ENCODE peak calls at places on chromosomes 11 and 22, in eight cellular contexts. D is sigmoid colon, L is ovary, E is tibial nerve, B is A549, N is esophagus squamous epithelium, G is spleen, M is IMR-90. C is an unnamed sample.

GRCh38 chr11:119684361-119685072 is 44.5 kb downstream of the NECTIN1 start:
- DNase-seq in D (no peak), L (no peak), E (no peak), B (peak), N (no peak), G (no peak), M (peak), C (no peak)

GRCh38 chr11:6705905-6706535 is 22.9 kb upstream of the MRPL17 start:
- DNase-seq in D (no peak), L (no peak), E (peak), B (peak), N (no peak), G (no peak), M (peak), C (no peak)

GRCh38 chr11:124643605-124644425 is 21.2 kb downstream of the TBRG1 start:
- DNase-seq in D (no peak), L (no peak), E (no peak), B (no peak), N (no peak), G (no peak), M (peak), C (no peak)

GRCh38 chr22:40218723-40219294 is 41.1 kb downstream of the TNRC6B start:
- DNase-seq in D (no peak), L (no peak), E (no peak), B (no peak), N (no peak), G (no peak), M (peak), C (no peak)

GRCh38 chr11:29448246-29448877 is 568.5 kb downstream of the KCNA4 start:
- DNase-seq in D (no peak), L (no peak), E (no peak), B (peak), N (no peak), G (no peak), M (peak), C (no peak)

GRCh38 chr11:59426361-59427067 is at the start of gene OR5A2:
- DNase-seq in D (no peak), L (no peak), E (no peak), B (no peak), N (no peak), G (no peak), M (no peak), C (no peak)

GRCh38 chr11:66866420-66867010 is 9.7 kb downstream of the LRFN4 start:
- DNase-seq in D (no peak), L (no peak), E (no peak), B (no peak), N (no peak), G (no peak), M (no peak), C (no peak)

GRCh38 chr11:27392715-27393114 is 29.7 kb upstream of the CCDC34 start:
- DNase-seq in D (no peak), L (no peak), E (no peak), B (no peak), N (no peak), G (no peak), M (peak), C (no peak)

GRCh38 chr22:20305894-20306645 is 13.8 kb downstream of the DGCR6L start:
- DNase-seq in D (no peak), L (no peak), E (no peak), B (no peak), N (no peak), G (peak), M (no peak), C (peak)

GRCh38 chr11:88695701-88696414 is 358.3 kb upstream of the CTSC start:
- DNase-seq in D (no peak), L (no peak), E (no peak), B (no peak), N (no peak), G (no peak), M (no peak), C (no peak)

GRCh38 chr11:28849053-28849452 is 740.9 kb downstream of the METTL15 start:
- DNase-seq in D (no peak), L (no peak), E (no peak), B (no peak), N (no peak), G (no peak), M (no peak), C (no peak)

GRCh38 chr11:6388747-6389146 is 1.5 kb upstream of the SMPD1 start:
- DNase-seq in D (no peak), L (no peak), E (no peak), B (no peak), N (no peak), G (no peak), M (no peak), C (no peak)

GRCh38 chr11:61679301-61679700 is 890 bp upstream of the DAGLA start:
- DNase-seq in D (no peak), L (no peak), E (no peak), B (no peak), N (no peak), G (no peak), M (no peak), C (no peak)

GRCh38 chr22:30000566-30000965 is 79.7 kb upstream of the HORMAD2 start:
- DNase-seq in D (no peak), L (no peak), E (no peak), B (no peak), N (no peak), G (no peak), M (peak), C (no peak)

GRCh38 chr11:61362542-61362875 is 335 bp downstream of the TMEM138 start:
- DNase-seq in D (no peak), L (no peak), E (no peak), B (peak), N (no peak), G (no peak), M (peak), C (no peak)

GRCh38 chr11:134784046-134784445 is 372.0 kb upstream of the B3GAT1 start:
- DNase-seq in D (no peak), L (no peak), E (no peak), B (no peak), N (no peak), G (no peak), M (no peak), C (no peak)
- TF ChIP-seq POLR2A in D (no peak), L (no peak), E (no peak), B (no peak), N (no peak), G (no peak), M (no peak), C (no peak)

GRCh38 chr22:36149464-36149863 is 11.1 kb downstream of the APOL3 start:
- DNase-seq in D (peak), L (no peak), E (no peak), B (no peak), N (no peak), G (no peak), M (no peak), C (no peak)

GRCh38 chr22:36145881-36146280 is 14.7 kb downstream of the APOL3 start:
- DNase-seq in D (peak), L (no peak), E (no peak), B (no peak), N (no peak), G (no peak), M (no peak), C (no peak)

GRCh38 chr22:36144886-36145541 is 15.5 kb downstream of the APOL3 start:
- DNase-seq in D (peak), L (peak), E (peak), B (peak), N (no peak), G (peak), M (peak), C (peak)

GRCh38 chr22:36148411-36148810 is 12.1 kb downstream of the APOL3 start:
- DNase-seq in D (peak), L (no peak), E (no peak), B (no peak), N (no peak), G (no peak), M (no peak), C (peak)

DNA sequence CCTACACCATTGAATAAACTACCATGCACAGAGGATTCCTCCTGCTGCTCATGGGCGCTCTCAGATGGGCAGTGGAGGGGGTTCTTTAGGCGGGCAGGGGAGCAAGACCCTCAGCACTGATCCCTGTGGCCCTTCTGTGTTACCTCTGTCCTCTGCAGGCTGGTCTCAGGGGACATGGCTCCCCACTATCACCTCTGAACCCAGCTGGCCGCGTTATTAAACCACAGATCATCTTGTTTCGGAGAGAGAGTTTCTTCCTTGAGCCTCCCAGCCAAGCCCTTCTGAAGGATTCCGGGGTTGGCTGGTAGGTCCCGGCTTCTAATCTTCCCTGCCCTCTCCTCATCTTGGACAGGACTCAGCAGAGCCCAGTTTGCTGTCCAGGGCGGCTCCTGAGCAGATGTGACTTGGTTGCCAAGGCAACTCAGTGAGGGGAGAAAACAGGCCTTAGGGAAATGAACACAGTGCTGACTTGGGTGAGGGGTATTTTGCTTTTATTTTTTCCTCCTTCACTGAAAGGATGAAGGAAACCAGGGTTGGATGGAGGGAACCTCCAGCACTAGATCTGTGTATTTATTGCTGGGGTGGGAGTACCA is 13.3 kb downstream of the APOL3 start:
- DNase-seq in D (peak), L (no peak), E (no peak), B (no peak), N (no peak), G (no peak), M (no peak), C (no peak)
- H3K27ac ChIP-seq in D (peak), L (no peak), E (peak), B (no peak), N (peak), G (peak), M (no peak), C (peak)

GRCh38 chr11:75462117-75462653 is 29.2 kb upstream of the KLHL35 start:
- DNase-seq in D (no peak), L (no peak), E (no peak), B (no peak), N (no peak), G (no peak), M (no peak), C (no peak)

GRCh38 chr11:75467311-75467710 is 34.3 kb upstream of the KLHL35 start:
- DNase-seq in D (no peak), L (no peak), E (no peak), B (no peak), N (no peak), G (peak), M (no peak), C (no peak)

GRCh38 chr11:75465701-75466531 is 32.9 kb upstream of the KLHL35 start:
- DNase-seq in D (no peak), L (no peak), E (no peak), B (no peak), N (no peak), G (peak), M (peak), C (no peak)

GRCh38 chr11:75461136-75461535 is 28.1 kb upstream of the KLHL35 start:
- DNase-seq in D (no peak), L (no peak), E (no peak), B (no peak), N (no peak), G (peak), M (no peak), C (no peak)

GRCh38 chr11:75463106-75463774 is 30.2 kb upstream of the KLHL35 start:
- DNase-seq in D (no peak), L (no peak), E (no peak), B (no peak), N (no peak), G (peak), M (no peak), C (no peak)
- TF ChIP-seq POLR2A in D (no peak), L (no peak), E (no peak), B (no peak), N (no peak), G (no peak), M (no peak), C (no peak)

DNA sequence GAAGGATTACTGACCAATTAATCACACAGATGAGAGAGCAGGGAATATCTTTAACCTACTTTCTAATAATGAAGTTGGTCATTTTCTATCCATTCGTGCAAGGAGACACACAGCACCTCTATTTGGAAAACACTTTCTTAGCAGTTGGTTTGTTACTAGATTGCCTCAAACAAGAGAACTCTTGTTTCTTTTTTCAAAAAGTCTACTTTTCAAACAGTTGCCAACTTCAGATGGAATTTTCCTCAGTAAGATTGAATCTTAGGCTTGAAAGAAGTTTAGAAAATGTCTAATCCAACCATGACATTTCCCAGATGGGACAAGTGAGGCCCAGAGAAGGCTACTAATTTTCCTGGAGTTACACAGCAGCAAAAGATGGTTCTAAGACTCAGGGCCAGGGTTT is 42.4 kb upstream of the SMTN start:
- DNase-seq in D (no peak), L (no peak), E (no peak), B (no peak), N (no peak), G (no peak), M (no peak), C (no peak)
- H3K27ac ChIP-seq in D (peak), L (peak), E (peak), B (no peak), N (peak), G (peak), M (peak), C (no peak)

GRCh38 chr11:107018902-107019493 is 722 bp upstream of the GUCY1A2 start:
- DNase-seq in D (peak), L (peak), E (peak), B (peak), N (no peak), G (peak), M (peak), C (peak)

GRCh38 chr11:107014871-107015270 is 3.4 kb downstream of the GUCY1A2 start:
- DNase-seq in D (no peak), L (no peak), E (no peak), B (no peak), N (no peak), G (no peak), M (no peak), C (no peak)

GRCh38 chr11:107018274-107018901 is at the start of gene GUCY1A2:
- DNase-seq in D (peak), L (peak), E (no peak), B (no peak), N (no peak), G (peak), M (no peak), C (no peak)

GRCh38 chr11:107017104-107017432 is 1.2 kb downstream of the GUCY1A2 start:
- DNase-seq in D (no peak), L (no peak), E (no peak), B (no peak), N (no peak), G (no peak), M (no peak), C (no peak)

DNA sequence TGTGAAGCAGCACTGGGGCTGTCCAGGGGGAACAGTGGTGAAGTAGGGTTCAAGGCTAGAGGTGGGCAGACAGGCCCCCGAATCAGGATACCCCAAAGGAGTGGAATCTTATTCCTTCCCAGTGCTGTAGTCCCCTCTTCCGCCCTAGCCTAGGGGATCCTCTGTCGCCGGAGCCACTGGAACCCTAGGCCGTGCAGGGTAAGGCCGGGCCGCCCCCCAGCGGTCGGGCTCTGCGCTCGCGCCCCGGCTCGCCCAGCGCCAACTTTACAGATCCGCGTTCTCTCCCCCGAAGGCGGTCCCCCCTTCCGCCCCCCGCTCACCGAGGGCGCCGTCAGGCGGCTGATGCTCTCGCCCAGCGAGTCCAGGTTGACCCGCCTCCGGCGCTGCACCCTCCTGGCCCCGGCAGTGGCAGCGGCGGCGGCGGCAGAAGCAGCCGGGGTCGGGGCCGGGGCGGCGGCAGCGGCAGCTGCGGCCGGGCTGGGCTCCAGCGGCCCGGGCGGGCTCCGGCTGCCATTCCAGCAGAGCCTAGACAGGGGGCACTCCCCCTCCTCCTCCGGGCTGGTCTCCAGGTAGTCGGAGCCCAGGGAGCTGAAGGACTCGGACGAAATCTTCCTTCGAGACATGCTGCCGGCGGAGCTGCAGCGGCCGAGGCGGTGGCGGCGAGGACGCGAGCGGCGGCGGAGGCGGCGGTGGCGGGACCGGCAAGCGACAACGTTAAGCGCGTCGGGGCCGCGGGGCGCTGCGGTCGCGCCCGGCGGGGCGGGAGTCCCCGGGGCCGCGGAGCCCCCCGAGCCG is 646 bp downstream of the GUCY1A2 start:
- DNase-seq in D (peak), L (peak), E (peak), B (peak), N (no peak), G (peak), M (no peak), C (peak)
- TF ChIP-seq POLR2A in D (no peak), L (no peak), E (no peak), B (no peak), N (no peak), G (no peak), M (no peak), C (no peak)

DNA sequence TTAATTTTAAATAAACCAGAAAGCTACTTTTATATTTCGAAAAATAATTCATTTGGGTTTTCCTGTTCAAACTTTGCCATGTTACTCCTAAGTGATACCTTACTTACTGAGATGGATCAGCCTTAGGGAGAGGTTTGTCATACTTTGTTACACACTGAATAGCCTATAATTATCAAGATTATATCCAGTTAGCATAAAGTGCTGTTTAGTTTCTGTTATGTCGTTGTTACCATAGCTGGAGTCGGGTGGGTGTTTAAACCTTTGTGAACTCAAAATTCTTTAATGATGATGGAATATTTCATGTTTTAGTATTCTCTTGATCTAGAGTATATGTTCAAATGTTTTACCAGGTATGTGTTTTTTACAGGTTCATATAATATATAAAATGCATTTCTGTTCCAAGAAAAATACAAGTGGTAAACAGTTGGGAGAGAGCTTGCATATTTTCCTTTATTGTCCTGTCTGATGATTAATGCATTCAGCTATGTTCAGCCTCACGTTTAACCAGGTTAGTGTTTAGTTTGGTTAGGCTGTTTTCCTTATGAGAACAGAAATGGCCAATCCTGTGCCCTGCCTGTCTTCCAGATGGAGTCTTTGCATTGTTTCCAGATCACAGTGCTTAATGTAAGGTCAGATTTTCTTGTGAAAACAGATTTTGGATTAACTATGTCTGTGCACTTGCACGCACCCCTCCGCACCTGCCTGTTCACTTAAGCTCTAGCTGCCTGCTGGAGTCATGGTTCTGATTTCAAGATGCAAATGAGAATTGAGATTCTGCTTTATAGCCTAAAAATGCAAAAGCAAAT is 105.6 kb downstream of the ATXN10 start:
- DNase-seq in D (no peak), L (no peak), E (no peak), B (peak), N (no peak), G (no peak), M (peak), C (no peak)
- H3K27ac ChIP-seq in D (peak), L (no peak), E (no peak), B (peak), N (no peak), G (no peak), M (no peak), C (no peak)

DNA sequence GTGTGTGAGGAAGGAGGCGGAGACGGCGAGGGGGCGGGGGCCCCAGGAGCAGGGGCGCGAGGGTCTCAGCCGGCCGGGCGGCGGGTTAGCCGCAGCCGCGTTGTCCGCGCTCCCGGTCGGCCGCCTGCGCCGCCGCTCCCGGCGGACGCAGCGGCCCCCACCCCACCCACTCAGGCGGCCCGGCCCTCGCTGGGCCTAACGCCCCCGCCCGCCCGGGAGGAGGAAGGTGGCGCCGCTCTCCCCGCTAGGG is at the start of gene FCHSD2:
- DNase-seq in D (no peak), L (no peak), E (no peak), B (no peak), N (no peak), G (no peak), M (no peak), C (no peak)
- TF ChIP-seq POLR2A in D (no peak), L (peak), E (no peak), B (peak), N (peak), G (no peak), M (no peak), C (no peak)

C was measured in upper lobe of left lung.